ENCODE peak calls at places on chromosomes 5 and 9, in ten cellular contexts. O, E, N, B, M, R, D, Q, T and X are unnamed samples.

GRCh38 chr9:19032411-19032810 is 598 bp downstream of the SAXO1 start:
- DNase-seq in O (no peak), E (no peak), N (no peak), B (no peak), M (no peak), R (no peak), D (no peak), Q (no peak), T (no peak), X (no peak)

GRCh38 chr5:32390819-32391591 is 53.5 kb downstream of the ZFR start:
- DNase-seq in O (peak), E (peak), N (no peak), B (no peak), M (no peak), R (no peak), D (peak), Q (no peak), T (peak), X (peak)

GRCh38 chr9:133286523-133286922 is 11.5 kb upstream of the ABO start:
- DNase-seq in O (no peak), E (peak), N (no peak), B (no peak), M (no peak), R (no peak), D (no peak), Q (no peak), T (no peak), X (no peak)

GRCh38 chr5:132718544-132719312 is 18.6 kb downstream of the KIF3A start:
- DNase-seq in O (no peak), E (no peak), N (no peak), B (no peak), M (no peak), R (no peak), D (no peak), Q (no peak), T (no peak), X (no peak)

GRCh38 chr9:72978724-72979123 is 25.9 kb upstream of the ALDH1A1 start:
- DNase-seq in O (peak), E (peak), N (no peak), B (no peak), M (no peak), R (no peak), D (no peak), Q (no peak), T (peak), X (no peak)

GRCh38 chr5:175162036-175162435 is 281.9 kb downstream of the DRD1 start:
- DNase-seq in O (no peak), E (no peak), N (no peak), B (no peak), M (no peak), R (no peak), D (no peak), Q (no peak), T (no peak), X (no peak)

GRCh38 chr5:180670586-180671359 is 21.4 kb upstream of the FLT4 start:
- DNase-seq in O (no peak), E (peak), N (no peak), B (peak), M (peak), R (peak), D (no peak), Q (peak), T (peak), X (no peak)

GRCh38 chr9:8558176-8558575 is 758.6 kb upstream of the DMAC1 start:
- DNase-seq in O (no peak), E (peak), N (no peak), B (no peak), M (no peak), R (no peak), D (no peak), Q (no peak), T (peak), X (no peak)

GRCh38 chr5:31346896-31347557 is 153.5 kb downstream of the CDH6 start:
- DNase-seq in O (peak), E (peak), N (no peak), B (no peak), M (no peak), R (no peak), D (no peak), Q (no peak), T (no peak), X (no peak)

GRCh38 chr5:27778121-27778520 is 739.7 kb upstream of the CDH9 start:
- DNase-seq in O (peak), E (no peak), N (no peak), B (no peak), M (no peak), R (no peak), D (no peak), Q (no peak), T (no peak), X (no peak)

GRCh38 chr9:130437011-130437784 is 7.6 kb upstream of the ASS1 start:
- DNase-seq in O (no peak), E (no peak), N (no peak), B (no peak), M (no peak), R (no peak), D (no peak), Q (no peak), T (no peak), X (no peak)

GRCh38 chr9:72458153-72458552 is 63.3 kb upstream of the TMC1 start:
- DNase-seq in O (no peak), E (no peak), N (no peak), B (no peak), M (no peak), R (no peak), D (no peak), Q (no peak), T (no peak), X (no peak)

GRCh38 chr9:95574176-95574575 is 57.4 kb upstream of the PTCH1 start:
- DNase-seq in O (no peak), E (no peak), N (no peak), B (no peak), M (no peak), R (no peak), D (no peak), Q (no peak), T (peak), X (no peak)

GRCh38 chr5:31096238-31096865 is 97.1 kb upstream of the CDH6 start:
- DNase-seq in O (no peak), E (peak), N (no peak), B (no peak), M (no peak), R (no peak), D (no peak), Q (no peak), T (no peak), X (peak)

GRCh38 chr5:102561894-102562760 is 63.3 kb upstream of the SLCO6A1 start:
- DNase-seq in O (peak), E (peak), N (no peak), B (no peak), M (peak), R (peak), D (no peak), Q (peak), T (peak), X (no peak)